ENCODE peak calls at places on chromosomes 12 and 14, in four cellular contexts. B is ELF-1, R is anterior cingulate cortex, I is tibial nerve. H is an unnamed sample.

GRCh38 chr12:32431025-32431424 is 31.7 kb downstream of the FGD4 start:
- DNase-seq in R (no peak), I (no peak), B (no peak), H (no peak)

GRCh38 chr12:18754118-18754707 is 16.3 kb downstream of the CAPZA3 start:
- DNase-seq in I (no peak), R (no peak), B (no peak), H (no peak)

GRCh38 chr12:96150442-96150841 is 43.7 kb upstream of the ELK3 start:
- DNase-seq in I (no peak), B (peak), R (no peak), H (no peak)

GRCh38 chr12:53543539-53543938 is 36.3 kb upstream of the NPFF start:
- DNase-seq in I (peak), B (peak), R (peak), H (peak)

GRCh38 chr12:96099986-96100385 is 64.6 kb upstream of the LTA4H start:
- DNase-seq in I (no peak), B (no peak), R (no peak), H (no peak)

GRCh38 chr12:46948936-46949555 is 123.2 kb upstream of the SLC38A4 start:
- DNase-seq in B (no peak), I (no peak), R (no peak), H (no peak)

GRCh38 chr12:91985002-91985767 is 160.5 kb downstream of the BTG1 start:
- DNase-seq in R (no peak), I (no peak), B (no peak), H (no peak)

GRCh38 chr12:96862326-96862725 is 44.7 kb upstream of the NEDD1 start:
- DNase-seq in B (no peak), I (no peak), R (no peak), H (no peak)

GRCh38 chr14:63603749-63604277 is 37.9 kb downstream of the WDR89 start:
- DNase-seq in I (no peak), R (no peak), B (no peak), H (no peak)

H was measured in right atrium auricular region.